ENCODE peak calls at places on chromosomes 7 and 10, in seven cellular contexts. P is activated naive CD4-positive, alpha-beta T cell; Y is cardiac muscle cell; G is upper lobe of right lung; E is stimulated activated CD4-positive, alpha-beta T cell treated with anti-CD3 and anti-CD28 coated beads, TNF-alpha, amount 100 ng/mL, for 1 hour; C is NCI-H1105 treated with DMSO at 0.1 percent for 48 hours; Z is fibroblast of mammary gland. O is an unnamed sample.

GRCh38 chr10:90930971-90931841 is 10.3 kb upstream of the ANKRD1 start:
- DNase-seq in P (no peak), Y (peak), G (no peak), E (no peak), C (no peak), Z (peak), O (no peak)

GRCh38 chr7:159143780-159144755 is 599 bp downstream of the VIPR2 start:
- DNase-seq in P (no peak), Y (peak), G (no peak), E (no peak), C (no peak), Z (no peak), O (no peak)

GRCh38 chr10:71975891-71976725 is 11.9 kb downstream of the CHST3 start:
- DNase-seq in P (no peak), Y (no peak), G (peak), E (no peak), C (no peak), Z (peak), O (no peak)

GRCh38 chr7:152588350-152588749 is 87.6 kb downstream of the XRCC2 start:
- DNase-seq in P (no peak), Y (no peak), G (no peak), E (no peak), C (no peak), Z (peak), O (no peak)

GRCh38 chr10:35631404-35631803 is 10.7 kb downstream of the FZD8 start:
- DNase-seq in P (no peak), Y (no peak), G (no peak), E (no peak), C (no peak), Z (no peak), O (no peak)

GRCh38 chr7:31716355-31716754 is 29.3 kb downstream of the PPP1R17 start:
- DNase-seq in P (no peak), Y (no peak), G (no peak), E (no peak), C (no peak), Z (no peak), O (no peak)

GRCh38 chr10:78471723-78472541 is 438.3 kb downstream of the RPS24 start:
- DNase-seq in P (no peak), Y (peak), G (no peak), E (no peak), C (no peak), Z (no peak), O (no peak)

GRCh38 chr10:71921319-71922027 is 42.7 kb upstream of the CHST3 start:
- DNase-seq in P (no peak), Y (no peak), G (no peak), E (no peak), C (peak), Z (peak), O (peak)

GRCh38 chr10:125103466-125104377 is 56.6 kb downstream of the CTBP2 start:
- DNase-seq in P (no peak), Y (no peak), G (peak), E (no peak), C (no peak), Z (no peak), O (no peak)

GRCh38 chr7:105978035-105978434 is 15.0 kb downstream of the CDHR3 start:
- DNase-seq in P (no peak), Y (peak), G (no peak), E (no peak), C (no peak), Z (no peak), O (peak)

GRCh38 chr10:48361201-48361600 is 54.7 kb downstream of the MAPK8 start:
- DNase-seq in P (no peak), Y (no peak), G (no peak), E (no peak), C (no peak), Z (no peak), O (no peak)

GRCh38 chr10:29881336-29881751 is 178.0 kb downstream of the JCAD start:
- DNase-seq in P (no peak), Y (no peak), G (no peak), E (no peak), C (no peak), Z (peak), O (no peak)

GRCh38 chr10:21260060-21260792 is 265.3 kb downstream of the SKIDA1 start:
- DNase-seq in P (no peak), Y (no peak), G (no peak), E (no peak), C (no peak), Z (peak), O (peak)

GRCh38 chr10:59708816-59709471 is 706 bp downstream of the SLC16A9 start:
- DNase-seq in P (no peak), Y (peak), G (no peak), E (no peak), C (peak), Z (no peak), O (peak)

GRCh38 chr10:119291223-119291900 is 84.0 kb downstream of the GRK5 start:
- DNase-seq in P (no peak), Y (no peak), G (no peak), E (no peak), C (no peak), Z (no peak), O (no peak)

GRCh38 chr10:101405006-101405405 is 51.0 kb downstream of the BTRC start:
- DNase-seq in P (no peak), Y (no peak), G (no peak), E (no peak), C (no peak), Z (no peak), O (peak)

GRCh38 chr7:107813524-107813923 is 10.5 kb upstream of the SLC26A3 start:
- DNase-seq in P (no peak), Y (no peak), G (no peak), E (no peak), C (no peak), Z (no peak), O (no peak)

GRCh38 chr10:79038841-79039201 is 29.9 kb upstream of the ZMIZ1 start:
- DNase-seq in P (no peak), Y (peak), G (peak), E (no peak), C (no peak), Z (no peak), O (no peak)

GRCh38 chr7:129757991-129758390 is 146.5 kb downstream of the NRF1 start:
- DNase-seq in P (no peak), Y (no peak), G (no peak), E (no peak), C (no peak), Z (no peak), O (no peak)

GRCh38 chr7:27520828-27521790 is 141.6 kb downstream of the HIBADH start:
- DNase-seq in P (no peak), Y (no peak), G (no peak), E (no peak), C (no peak), Z (peak), O (no peak)

GRCh38 chr7:119033641-119034040 is 809.1 kb downstream of the ANKRD7 start:
- DNase-seq in P (no peak), Y (no peak), G (no peak), E (no peak), C (no peak), Z (no peak), O (no peak)

GRCh38 chr7:84022686-84023308 is 171.8 kb downstream of the SEMA3A start:
- DNase-seq in P (no peak), Y (no peak), G (no peak), E (no peak), C (peak), Z (no peak), O (peak)

GRCh38 chr7:102412548-102412947 is 16.4 kb downstream of the PRKRIP1 start:
- DNase-seq in P (no peak), Y (no peak), G (no peak), E (peak), C (no peak), Z (peak), O (peak)